ENCODE peak calls at places on chromosomes 6 and 20, in ten cellular contexts. X is hepatocyte, D is heart left ventricle, A is AG09309, C is H7, K is BJ, N is lower lobe of right lung, P is AG04449, R is astrocyte of the cerebellum, Y is dorsolateral prefrontal cortex. W is an unnamed sample.

GRCh38 chr6:53961679-53962370 is 149.4 kb upstream of the MLIP start:
- DNase-seq in X (peak), D (no peak), A (no peak), C (peak), K (no peak), N (no peak), P (no peak), R (no peak), Y (no peak), W (no peak)

GRCh38 chr6:8589941-8590676 is 154.8 kb upstream of the SLC35B3 start:
- DNase-seq in X (peak), D (no peak), A (no peak), C (peak), K (no peak), N (no peak), P (no peak), R (no peak), Y (no peak), W (no peak)

GRCh38 chr6:45677381-45677992 is 299.8 kb upstream of the SUPT3H start:
- DNase-seq in X (no peak), D (peak), A (no peak), C (no peak), K (no peak), N (no peak), P (no peak), R (no peak), Y (peak), W (no peak)

GRCh38 chr6:96724641-96725040 is 112.6 kb downstream of the GPR63 start:
- DNase-seq in X (peak), D (no peak), A (no peak), C (no peak), K (no peak), N (no peak), P (no peak), R (no peak), Y (no peak), W (no peak)

GRCh38 chr20:13533946-13534345 is 104.8 kb downstream of the TASP1 start:
- DNase-seq in X (no peak), D (no peak), A (no peak), C (no peak), K (no peak), N (no peak), P (no peak), R (no peak), Y (no peak), W (no peak)

GRCh38 chr20:2373098-2373497 is 7.6 kb upstream of the TGM6 start:
- DNase-seq in X (no peak), D (no peak), A (no peak), C (no peak), K (no peak), N (no peak), P (no peak), R (no peak), Y (no peak), W (no peak)

GRCh38 chr6:106119526-106119925 is 33.4 kb downstream of the PRDM1 start:
- DNase-seq in X (peak), D (no peak), A (no peak), C (no peak), K (no peak), N (peak), P (no peak), R (no peak), Y (no peak), W (no peak)

GRCh38 chr20:45456632-45457031 is 12.9 kb upstream of the WFDC2 start:
- DNase-seq in X (peak), D (no peak), A (no peak), C (peak), K (no peak), N (peak), P (no peak), R (no peak), Y (no peak), W (no peak)

GRCh38 chr20:33814238-33814712 is 3.1 kb downstream of the CHMP4B start:
- DNase-seq in X (no peak), D (no peak), A (no peak), C (no peak), K (no peak), N (no peak), P (no peak), R (no peak), Y (no peak), W (no peak)

GRCh38 chr6:77463881-77464867 is 883 bp upstream of the HTR1B start:
- DNase-seq in X (peak), D (no peak), A (no peak), C (peak), K (no peak), N (peak), P (no peak), R (no peak), Y (no peak), W (no peak)

GRCh38 chr6:90025418-90026089 is 131.3 kb downstream of the GJA10 start:
- DNase-seq in X (peak), D (no peak), A (peak), C (no peak), K (peak), N (no peak), P (peak), R (peak), Y (no peak), W (peak)

GRCh38 chr6:5398530-5398929 is 137.2 kb downstream of the FARS2 start:
- DNase-seq in X (peak), D (no peak), A (peak), C (no peak), K (no peak), N (no peak), P (peak), R (no peak), Y (no peak), W (peak)

GRCh38 chr20:35466856-35467255 is 11.5 kb downstream of the CEP250 start:
- DNase-seq in X (no peak), D (no peak), A (no peak), C (no peak), K (no peak), N (no peak), P (no peak), R (no peak), Y (no peak), W (no peak)

GRCh38 chr20:10761786-10762185 is 88.0 kb upstream of the JAG1 start:
- DNase-seq in X (no peak), D (no peak), A (no peak), C (no peak), K (no peak), N (no peak), P (no peak), R (peak), Y (no peak), W (peak)

GRCh38 chr20:53608456-53609413 is 15.1 kb upstream of the ZNF217 start:
- DNase-seq in X (peak), D (peak), A (no peak), C (peak), K (no peak), N (no peak), P (no peak), R (no peak), Y (no peak), W (no peak)

GRCh38 chr20:4898845-4899244 is 102.5 kb downstream of the SLC23A2 start:
- DNase-seq in X (no peak), D (no peak), A (no peak), C (no peak), K (no peak), N (no peak), P (no peak), R (no peak), Y (no peak), W (no peak)

GRCh38 chr6:161407581-161407980 is 133.7 kb upstream of the AGPAT4 start:
- DNase-seq in X (no peak), D (no peak), A (no peak), C (no peak), K (no peak), N (no peak), P (no peak), R (no peak), Y (no peak), W (no peak)

GRCh38 chr6:42013134-42013516 is 37.2 kb upstream of the TAF8 start:
- DNase-seq in X (no peak), D (no peak), A (no peak), C (no peak), K (peak), N (no peak), P (peak), R (no peak), Y (no peak), W (no peak)

GRCh38 chr6:123899745-123900144 is 96.1 kb downstream of the NKAIN2 start:
- DNase-seq in X (no peak), D (no peak), A (no peak), C (no peak), K (no peak), N (no peak), P (no peak), R (no peak), Y (no peak), W (no peak)

GRCh38 chr6:26215200-26216014 is 128.2 kb downstream of the HFE start:
- DNase-seq in X (no peak), D (no peak), A (no peak), C (no peak), K (no peak), N (no peak), P (no peak), R (no peak), Y (no peak), W (no peak)

GRCh38 chr20:32018269-32019155 is 8.3 kb downstream of the CCM2L start:
- DNase-seq in X (peak), D (peak), A (no peak), C (peak), K (no peak), N (peak), P (no peak), R (no peak), Y (no peak), W (no peak)

GRCh38 chr20:39986231-39986904 is 702.7 kb downstream of the MAFB start:
- DNase-seq in X (peak), D (peak), A (no peak), C (peak), K (peak), N (peak), P (peak), R (peak), Y (no peak), W (no peak)

GRCh38 chr6:144283781-144284473 is 1.2 kb upstream of the UTRN start:
- DNase-seq in X (no peak), D (no peak), A (no peak), C (peak), K (no peak), N (no peak), P (no peak), R (no peak), Y (no peak), W (no peak)

GRCh38 chr6:32174416-32174815 is 1.5 kb downstream of the AGPAT1 start:
- DNase-seq in X (no peak), D (no peak), A (no peak), C (no peak), K (no peak), N (no peak), P (no peak), R (no peak), Y (no peak), W (no peak)

GRCh38 chr6:1613631-1614447 is 4.1 kb downstream of the FOXC1 start:
- DNase-seq in X (no peak), D (no peak), A (no peak), C (peak), K (no peak), N (no peak), P (no peak), R (no peak), Y (no peak), W (no peak)

GRCh38 chr6:164581563-164581962 is 727.8 kb downstream of the C6orf118 start:
- DNase-seq in X (no peak), D (no peak), A (no peak), C (no peak), K (no peak), N (no peak), P (no peak), R (no peak), Y (no peak), W (no peak)

GRCh38 chr6:127879685-127880084 is 21.2 kb downstream of the THEMIS start:
- DNase-seq in X (peak), D (no peak), A (no peak), C (peak), K (no peak), N (no peak), P (no peak), R (no peak), Y (peak), W (no peak)

GRCh38 chr6:14758421-14759043 is 487.3 kb upstream of the JARID2 start:
- DNase-seq in X (peak), D (no peak), A (no peak), C (peak), K (no peak), N (peak), P (no peak), R (no peak), Y (no peak), W (no peak)

GRCh38 chr6:133551847-133552331 is 310.7 kb downstream of the EYA4 start:
- DNase-seq in X (peak), D (peak), A (peak), C (peak), K (peak), N (peak), P (peak), R (peak), Y (no peak), W (peak)

GRCh38 chr20:11195169-11195568 is 521.4 kb upstream of the JAG1 start:
- DNase-seq in X (peak), D (no peak), A (no peak), C (no peak), K (no peak), N (no peak), P (no peak), R (no peak), Y (no peak), W (no peak)

GRCh38 chr6:151627689-151628444 is 134.1 kb downstream of the CCDC170 start:
- DNase-seq in X (peak), D (no peak), A (no peak), C (no peak), K (no peak), N (no peak), P (no peak), R (no peak), Y (no peak), W (no peak)

DNA sequence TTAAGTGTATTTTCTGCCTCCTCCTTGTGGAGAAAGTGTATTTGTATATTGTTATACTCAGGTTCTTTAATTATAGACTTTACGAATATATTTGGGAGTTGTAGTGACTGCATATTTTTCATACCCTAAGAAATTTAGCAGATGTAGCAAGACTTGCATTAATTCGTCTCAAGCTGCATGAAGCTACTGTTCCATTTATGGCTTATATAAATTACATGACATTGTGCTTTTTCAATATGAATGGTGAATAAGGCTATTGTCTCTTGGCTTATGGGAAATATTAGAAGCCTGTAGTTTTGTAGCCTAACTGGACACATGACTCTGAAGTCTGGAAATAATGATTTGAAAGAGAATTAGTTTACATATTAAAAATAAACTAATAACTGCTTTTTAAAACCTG is 2.4 kb downstream of the ADGRG6 start:
- DNase-seq in X (no peak), D (no peak), A (no peak), C (no peak), K (no peak), N (no peak), P (no peak), R (no peak), Y (no peak), W (no peak)
- H3K4me3 ChIP-seq in X (peak), D (no peak), A (no peak), C (no peak), K (no peak), N (peak), P (no peak), R (no peak), Y (no peak), W (no peak)

GRCh38 chr20:38452880-38453624 is 17.9 kb upstream of the SNHG17 start:
- DNase-seq in X (peak), D (no peak), A (no peak), C (no peak), K (no peak), N (no peak), P (no peak), R (peak), Y (no peak), W (peak)

GRCh38 chr20:38450412-38450975 is 15.4 kb upstream of the SNHG17 start:
- DNase-seq in X (no peak), D (no peak), A (no peak), C (no peak), K (no peak), N (no peak), P (no peak), R (no peak), Y (no peak), W (no peak)

GRCh38 chr20:38458314-38458713 is 14.3 kb upstream of the RALGAPB start:
- DNase-seq in X (no peak), D (no peak), A (no peak), C (no peak), K (no peak), N (no peak), P (no peak), R (no peak), Y (no peak), W (no peak)

GRCh38 chr20:38453941-38454340 is 18.7 kb upstream of the RALGAPB start:
- DNase-seq in X (no peak), D (no peak), A (no peak), C (no peak), K (no peak), N (no peak), P (no peak), R (no peak), Y (no peak), W (no peak)

GRCh38 chr20:38454556-38455473 is 17.8 kb upstream of the RALGAPB start:
- DNase-seq in X (no peak), D (no peak), A (no peak), C (no peak), K (no peak), N (no peak), P (no peak), R (no peak), Y (no peak), W (no peak)
- H3K4me3 ChIP-seq in X (no peak), D (no peak), A (no peak), C (no peak), K (no peak), N (no peak), P (no peak), R (no peak), Y (no peak), W (no peak)

GRCh38 chr6:17650910-17651309 is 50.8 kb downstream of the FAM8A1 start:
- DNase-seq in X (no peak), D (no peak), A (no peak), C (no peak), K (no peak), N (no peak), P (no peak), R (no peak), Y (no peak), W (no peak)

GRCh38 chr6:17656644-17657043 is 50.1 kb downstream of the NUP153 start:
- DNase-seq in X (no peak), D (no peak), A (no peak), C (no peak), K (no peak), N (no peak), P (no peak), R (no peak), Y (no peak), W (no peak)

GRCh38 chr6:17653198-17653881 is 53.2 kb downstream of the FAM8A1 start:
- DNase-seq in X (no peak), D (no peak), A (no peak), C (no peak), K (no peak), N (no peak), P (no peak), R (no peak), Y (no peak), W (no peak)

GRCh38 chr6:17656092-17656491 is 50.6 kb downstream of the NUP153 start:
- DNase-seq in X (peak), D (no peak), A (no peak), C (no peak), K (no peak), N (no peak), P (no peak), R (no peak), Y (no peak), W (no peak)
- H3K4me3 ChIP-seq in X (no peak), D (no peak), A (no peak), C (no peak), K (no peak), N (no peak), P (no peak), R (no peak), Y (no peak), W (no peak)

GRCh38 chr20:44357020-44357419 is 1.5 kb downstream of the HNF4A start:
- DNase-seq in X (no peak), D (no peak), A (no peak), C (no peak), K (no peak), N (no peak), P (no peak), R (no peak), Y (no peak), W (no peak)
- H3K4me3 ChIP-seq in X (peak), D (no peak), A (no peak), C (no peak), K (no peak), N (no peak), P (no peak), R (no peak), Y (no peak), W (no peak)

GRCh38 chr6:125745281-125746018 is 4.0 kb upstream of the HEY2 start:
- DNase-seq in X (no peak), D (no peak), A (no peak), C (no peak), K (no peak), N (no peak), P (no peak), R (no peak), Y (no peak), W (no peak)

GRCh38 chr6:125746731-125747588 is 2.5 kb upstream of the HEY2 start:
- DNase-seq in X (peak), D (peak), A (no peak), C (peak), K (no peak), N (peak), P (no peak), R (peak), Y (peak), W (no peak)

GRCh38 chr6:125747589-125748533 is 1.6 kb upstream of the HEY2 start:
- DNase-seq in X (peak), D (peak), A (no peak), C (peak), K (no peak), N (peak), P (no peak), R (no peak), Y (no peak), W (no peak)

GRCh38 chr6:125743604-125744003 is 5.8 kb upstream of the HEY2 start:
- DNase-seq in X (no peak), D (no peak), A (no peak), C (no peak), K (no peak), N (no peak), P (no peak), R (no peak), Y (no peak), W (no peak)

GRCh38 chr6:125746019-125746414 is 3.4 kb upstream of the HEY2 start:
- DNase-seq in X (no peak), D (no peak), A (no peak), C (no peak), K (no peak), N (no peak), P (no peak), R (no peak), Y (no peak), W (no peak)
- H3K4me3 ChIP-seq in X (no peak), D (peak), A (no peak), C (peak), K (no peak), N (peak), P (no peak), R (no peak), Y (no peak), W (no peak)

GRCh38 chr6:108581932-108582500 is 21.3 kb downstream of the FOXO3 start:
- DNase-seq in X (no peak), D (no peak), A (no peak), C (no peak), K (no peak), N (no peak), P (no peak), R (no peak), Y (no peak), W (no peak)

GRCh38 chr6:108580645-108581044 is 19.9 kb downstream of the FOXO3 start:
- DNase-seq in X (no peak), D (no peak), A (no peak), C (no peak), K (no peak), N (no peak), P (no peak), R (no peak), Y (no peak), W (no peak)

GRCh38 chr6:108578595-108579038 is 17.9 kb downstream of the FOXO3 start:
- DNase-seq in X (peak), D (no peak), A (no peak), C (no peak), K (no peak), N (no peak), P (no peak), R (no peak), Y (no peak), W (no peak)

GRCh38 chr6:108582618-108583017 is 21.9 kb downstream of the FOXO3 start:
- DNase-seq in X (no peak), D (no peak), A (no peak), C (no peak), K (no peak), N (no peak), P (no peak), R (no peak), Y (no peak), W (no peak)

DNA sequence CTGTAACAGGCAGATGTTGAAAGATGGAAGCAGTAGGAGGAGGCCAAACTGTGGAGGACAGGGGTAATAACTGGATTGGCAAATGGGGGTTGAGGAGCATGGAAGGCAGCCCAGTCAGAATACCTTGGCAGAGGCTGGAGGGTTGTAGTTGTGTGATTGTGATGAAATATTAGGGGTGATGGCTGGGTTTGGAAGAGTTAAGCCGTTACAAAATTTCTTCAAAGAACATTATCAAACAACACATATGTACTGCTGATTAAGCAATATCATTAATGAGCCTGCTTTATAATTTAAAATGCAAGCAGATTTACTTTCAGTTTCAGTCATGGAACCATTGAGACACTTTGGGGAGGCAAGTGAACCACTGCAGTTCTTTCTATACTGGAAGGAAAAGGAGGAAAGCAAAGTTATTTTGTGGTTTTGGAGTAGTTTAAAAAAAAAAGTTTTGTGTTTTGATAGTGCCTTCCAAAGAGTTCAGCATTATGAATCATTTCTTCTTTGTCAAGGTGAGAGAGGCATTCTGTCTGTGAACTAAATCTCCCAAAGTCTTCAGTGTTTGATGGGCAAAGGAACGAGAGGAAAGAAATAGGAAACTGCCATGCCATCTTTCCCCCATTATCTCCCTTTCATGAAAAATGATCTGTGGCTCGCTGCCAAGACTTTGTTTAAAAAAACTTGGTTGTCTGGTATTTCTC is 20.7 kb downstream of the FOXO3 start:
- DNase-seq in X (peak), D (no peak), A (no peak), C (no peak), K (no peak), N (no peak), P (no peak), R (peak), Y (no peak), W (peak)
- H3K4me3 ChIP-seq in X (no peak), D (no peak), A (peak), C (no peak), K (peak), N (peak), P (peak), R (peak), Y (no peak), W (no peak)

W was measured in skeletal muscle cell.